ENCODE peak calls at places on chromosome 11, in seven cellular contexts. T is brain microvascular endothelial cell; Z is heart left ventricle; A is mesendoderm; U is naive thymus-derived CD4-positive, alpha-beta T cell; Q is ovary; C is fibroblast of lung. J is an unnamed sample.

GRCh38 chr11:103807806-103808205 is 228.6 kb upstream of the DDI1 start:
- DNase-seq in T (no peak), Z (no peak), A (no peak), U (no peak), Q (no peak), C (no peak), J (no peak)

GRCh38 chr11:33256031-33256807 is 962 bp upstream of the HIPK3 start:
- DNase-seq in T (no peak), Z (no peak), A (peak; percentile 30), U (no peak), Q (no peak), C (no peak), J (no peak)

GRCh38 chr11:2472428-2473186 is 27.8 kb downstream of the KCNQ1 start:
- DNase-seq in T (no peak), Z (no peak), A (no peak), U (no peak), Q (no peak), C (no peak), J (no peak)

GRCh38 chr11:132114185-132114584 is 743.8 kb downstream of the NTM start:
- DNase-seq in T (no peak), Z (peak; percentile 41), A (peak; percentile 80), U (no peak), Q (no peak), C (no peak), J (no peak)

GRCh38 chr11:100769165-100769564 is 82.1 kb downstream of the ARHGAP42 start:
- DNase-seq in T (no peak), Z (no peak), A (peak; percentile 27), U (no peak), Q (no peak), C (no peak), J (no peak)

GRCh38 chr11:46237248-46238077 is 40.0 kb upstream of the CREB3L1 start:
- DNase-seq in T (peak; percentile 88), Z (peak; percentile 81), A (peak; percentile 95), U (peak; percentile 26), Q (peak; percentile 78), C (peak; percentile 87), J (peak; percentile 67)

GRCh38 chr11:85048801-85049200 is 578.3 kb downstream of the DLG2 start:
- DNase-seq in T (no peak), Z (no peak), A (no peak), U (no peak), Q (no peak), C (no peak), J (no peak)

GRCh38 chr11:2428322-2428795 is 16.0 kb downstream of the TRPM5 start:
- DNase-seq in T (peak; percentile 44), Z (peak; percentile 67), A (peak; percentile 66), U (peak; percentile 79), Q (peak; percentile 63), C (peak; percentile 45), J (peak; percentile 50)

GRCh38 chr11:62931501-62932278 is 10.5 kb upstream of the CHRM1 start:
- DNase-seq in T (no peak), Z (no peak), A (peak; percentile 42), U (no peak), Q (no peak), C (no peak), J (no peak)

GRCh38 chr11:107769189-107769588 is 57.3 kb upstream of the SLN start:
- DNase-seq in T (peak; percentile 81), Z (no peak), A (no peak), U (no peak), Q (no peak), C (peak; percentile 20), J (no peak)

DNA sequence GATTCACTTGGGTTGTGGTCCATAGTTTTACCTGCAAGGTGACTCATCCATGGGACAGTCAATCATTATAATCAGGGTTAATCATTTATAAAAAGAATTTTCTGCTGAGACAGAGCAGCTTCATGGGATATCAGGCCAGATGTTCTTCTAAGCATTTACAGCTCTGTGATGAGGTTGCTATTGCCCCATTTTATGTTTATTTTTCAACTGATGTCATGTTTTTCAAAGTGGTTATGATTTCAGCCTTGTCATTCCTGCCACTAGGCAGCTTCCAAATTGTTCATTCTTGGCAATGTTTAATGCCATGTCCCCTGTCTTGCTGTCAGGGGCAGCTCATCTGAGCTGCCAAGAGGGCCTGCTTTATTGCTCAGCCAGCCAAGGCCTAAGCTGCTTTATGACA is 35.9 kb upstream of the ZBED5 start:
- DNase-seq in T (peak; percentile 45), Z (peak; percentile 47), A (no peak), U (no peak), Q (no peak), C (peak; percentile 96), J (no peak)
- H3K27ac ChIP-seq in T (no peak overlapping the region), Z (peak overlapping the region; percentile 14), A (no peak overlapping the region), U (no peak overlapping the region), Q (no peak overlapping the region), C (peak overlapping the region; percentile 76), J (no peak overlapping the region)

DNA sequence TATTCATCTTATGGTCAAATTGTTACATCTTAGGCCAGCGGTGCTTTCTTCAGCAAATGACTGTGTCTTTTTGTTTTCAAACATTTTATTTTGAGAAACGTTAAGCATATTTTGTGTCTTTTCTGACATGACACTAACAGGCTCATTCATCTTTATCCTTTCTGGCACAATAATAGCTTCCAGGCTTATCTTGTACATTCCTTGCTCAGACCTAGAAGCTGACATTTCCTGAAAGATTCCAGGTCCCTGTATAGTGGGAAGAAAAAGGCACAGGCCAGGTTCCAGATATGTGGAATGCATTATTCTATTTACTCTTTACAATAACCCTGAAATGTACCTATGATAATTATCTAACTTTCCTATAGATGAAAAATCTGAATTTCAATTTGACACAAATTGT is 379.1 kb upstream of the B3GAT1 start:
- DNase-seq in T (no peak), Z (no peak), A (no peak), U (no peak), Q (no peak), C (no peak), J (no peak)
- H3K27ac ChIP-seq in T (no peak overlapping the region), Z (no peak overlapping the region), A (no peak overlapping the region), U (no peak overlapping the region), Q (no peak overlapping the region), C (no peak overlapping the region), J (no peak overlapping the region)

GRCh38 chr11:86672007-86672621 is at the start of gene ME3:
- DNase-seq in T (no peak), Z (peak; percentile 74), A (peak; percentile 39), U (peak; percentile 43), Q (peak; percentile 84), C (peak; percentile 59), J (peak; percentile 66)

GRCh38 chr11:86670179-86670578 is 2.2 kb downstream of the ME3 start:
- DNase-seq in T (peak; percentile 43), Z (no peak), A (peak; percentile 48), U (no peak), Q (no peak), C (peak; percentile 90), J (no peak)

GRCh38 chr11:86669424-86669823 is 3.0 kb downstream of the ME3 start:
- DNase-seq in T (no peak), Z (no peak), A (peak; percentile 26), U (no peak), Q (no peak), C (no peak), J (no peak)

GRCh38 chr11:86673055-86673843 is 833 bp upstream of the ME3 start:
- DNase-seq in T (no peak), Z (no peak), A (no peak), U (no peak), Q (no peak), C (no peak), J (no peak)

DNA sequence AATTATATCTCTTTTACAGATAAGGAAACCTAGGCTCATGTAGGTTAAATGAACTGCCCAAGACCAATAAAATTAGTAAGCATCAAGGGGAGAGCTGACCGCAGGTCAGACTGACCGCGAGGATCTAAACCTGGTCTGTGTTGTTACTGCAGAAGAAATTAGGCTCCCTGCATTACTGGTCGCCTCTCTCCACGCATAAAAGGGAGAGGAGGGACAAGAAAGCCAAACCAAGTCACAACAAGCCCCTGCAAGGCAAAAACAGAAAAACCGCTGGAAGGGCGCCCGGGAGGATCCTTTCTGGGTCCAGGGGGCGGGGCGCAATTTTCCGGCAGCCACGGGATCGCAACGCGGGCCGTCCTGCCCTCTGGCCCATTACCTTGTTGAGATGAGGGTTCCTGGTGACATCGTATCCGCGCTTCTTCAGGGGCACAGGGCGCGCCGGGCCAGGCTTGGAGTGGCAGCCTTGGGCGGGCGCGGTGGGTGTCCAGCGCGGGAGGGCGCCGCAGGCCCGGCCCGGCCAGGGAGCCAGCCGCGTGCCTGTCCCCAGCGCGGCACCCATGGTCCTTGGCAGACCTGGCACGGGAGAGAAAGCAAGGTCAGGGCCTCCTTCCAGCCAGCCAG is 920 bp downstream of the ME3 start:
- DNase-seq in T (no peak), Z (peak; percentile 87), A (no peak), U (no peak), Q (peak; percentile 94), C (peak; percentile 42), J (peak; percentile 80)
- H3K27ac ChIP-seq in T (peak overlapping the region; percentile 82), Z (peak overlapping the region; percentile 93), A (no peak overlapping the region), U (peak overlapping the region; percentile 54), Q (peak overlapping the region; percentile 97), C (peak overlapping the region; percentile 84), J (peak overlapping the region; percentile 98)

GRCh38 chr11:120333801-120334200 is 2.4 kb upstream of the ARHGEF12 start:
- DNase-seq in T (no peak), Z (no peak), A (no peak), U (no peak), Q (no peak), C (no peak), J (no peak)

GRCh38 chr11:120334894-120335462 is 1.2 kb upstream of the ARHGEF12 start:
- DNase-seq in T (peak; percentile 84), Z (peak; percentile 48), A (peak; percentile 75), U (peak; percentile 59), Q (no peak), C (peak; percentile 98), J (peak; percentile 84)

GRCh38 chr11:120334332-120334731 is 1.9 kb upstream of the ARHGEF12 start:
- DNase-seq in T (no peak), Z (no peak), A (no peak), U (no peak), Q (no peak), C (no peak), J (no peak)

GRCh38 chr11:120331301-120331966 is 4.8 kb upstream of the ARHGEF12 start:
- DNase-seq in T (peak; percentile 66), Z (peak; percentile 46), A (no peak), U (no peak), Q (peak; percentile 58), C (peak; percentile 95), J (no peak)

GRCh38 chr11:120332822-120333716 is 3.1 kb upstream of the ARHGEF12 start:
- DNase-seq in T (no peak), Z (no peak), A (no peak), U (no peak), Q (no peak), C (peak; percentile 12), J (no peak)
- H3K27ac ChIP-seq in T (no peak overlapping the region), Z (peak overlapping the region; percentile 61), A (no peak overlapping the region), U (no peak overlapping the region), Q (no peak overlapping the region), C (peak overlapping the region; percentile 62), J (peak overlapping the region; percentile 97)

DNA sequence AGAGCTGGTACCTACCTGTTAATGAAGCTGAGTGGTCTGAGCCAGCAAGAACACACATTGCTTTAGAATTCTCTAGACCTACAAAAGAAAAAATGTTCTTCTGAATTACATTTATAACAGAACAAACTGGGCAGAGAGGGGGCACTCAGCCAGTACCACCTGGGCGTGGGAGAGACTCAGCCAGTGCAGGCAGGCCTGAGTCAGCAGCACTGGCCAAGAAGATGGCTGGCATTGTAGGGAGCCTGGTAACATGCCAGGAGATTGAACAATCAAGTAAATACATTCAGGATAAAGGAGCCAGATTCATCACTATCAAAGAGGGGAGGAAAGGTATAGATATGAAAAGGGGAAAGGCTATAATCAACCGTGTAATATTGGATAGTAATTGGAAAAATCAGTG is 19.9 kb downstream of the SERGEF start:
- DNase-seq in T (no peak), Z (no peak), A (no peak), U (no peak), Q (no peak), C (no peak), J (no peak)
- H3K27ac ChIP-seq in T (no peak overlapping the region), Z (no peak overlapping the region), A (no peak overlapping the region), U (no peak overlapping the region), Q (no peak overlapping the region), C (no peak overlapping the region), J (no peak overlapping the region)

GRCh38 chr11:110196884-110197420 is 99.5 kb downstream of the RDX start:
- DNase-seq in T (no peak), Z (no peak), A (no peak), U (no peak), Q (no peak), C (no peak), J (no peak)
- H3K27ac ChIP-seq in T (peak overlapping the region; percentile 65), Z (no peak overlapping the region), A (no peak overlapping the region), U (no peak overlapping the region), Q (no peak overlapping the region), C (no peak overlapping the region), J (no peak overlapping the region)

J was measured in uterus.